ENCODE peak calls at places on chromosomes 3 and 15, in ten cellular contexts. One of them, this sample, is unnamed.

GRCh38 chr3:43013743-43014155 is 34.6 kb downstream of the GASK1A start:
- DNase-seq in astrocyte: no peak
- DNase-seq in OCI-LY7: no peak
- DNase-seq in CD4-positive, alpha-beta T cell: no peak
- DNase-seq in GM10248: no peak
- DNase-seq in pancreas: no peak
- DNase-seq in GM12865: no peak
- DNase-seq in B cell: no peak
- DNase-seq in A549: no peak
- DNase-seq in AG09309: no peak
- DNase-seq in this sample: peak; percentile 57

GRCh38 chr3:196202516-196202970 is 8.7 kb downstream of the ZDHHC19 start:
- DNase-seq in GM12865: peak; percentile 86
- DNase-seq in GM10248: peak; percentile 76
- DNase-seq in CD4-positive, alpha-beta T cell: no peak
- DNase-seq in astrocyte: peak; percentile 10
- DNase-seq in AG09309: no peak
- DNase-seq in A549: no peak
- DNase-seq in OCI-LY7: no peak
- DNase-seq in pancreas: no peak
- DNase-seq in B cell: peak; percentile 58
- DNase-seq in this sample: no peak

GRCh38 chr3:169299897-169300296 is 363.6 kb downstream of the MECOM start:
- DNase-seq in GM10248: no peak
- DNase-seq in astrocyte: no peak
- DNase-seq in pancreas: no peak
- DNase-seq in A549: no peak
- DNase-seq in B cell: no peak
- DNase-seq in OCI-LY7: no peak
- DNase-seq in AG09309: no peak
- DNase-seq in CD4-positive, alpha-beta T cell: no peak
- DNase-seq in GM12865: no peak
- DNase-seq in this sample: no peak

GRCh38 chr15:49462242-49462641 is 39.2 kb downstream of the FGF7 start:
- DNase-seq in astrocyte: no peak
- DNase-seq in AG09309: no peak
- DNase-seq in A549: no peak
- DNase-seq in OCI-LY7: no peak
- DNase-seq in CD4-positive, alpha-beta T cell: no peak
- DNase-seq in GM12865: no peak
- DNase-seq in GM10248: no peak
- DNase-seq in pancreas: no peak
- DNase-seq in B cell: no peak
- DNase-seq in this sample: no peak

GRCh38 chr15:91866971-91867372 is 13.5 kb downstream of the SLCO3A1 start:
- DNase-seq in A549: no peak
- DNase-seq in GM12865: no peak
- DNase-seq in CD4-positive, alpha-beta T cell: no peak
- DNase-seq in GM10248: no peak
- DNase-seq in pancreas: no peak
- DNase-seq in astrocyte: no peak
- DNase-seq in AG09309: no peak
- DNase-seq in OCI-LY7: no peak
- DNase-seq in B cell: no peak
- DNase-seq in this sample: no peak

GRCh38 chr3:133895208-133896001 is at the start of gene RAB6B:
- DNase-seq in GM10248: peak; percentile 50
- DNase-seq in CD4-positive, alpha-beta T cell: no peak
- DNase-seq in astrocyte: peak; percentile 20
- DNase-seq in A549: no peak
- DNase-seq in pancreas: peak; percentile 78
- DNase-seq in GM12865: peak; percentile 21
- DNase-seq in AG09309: no peak
- DNase-seq in OCI-LY7: no peak
- DNase-seq in B cell: no peak
- DNase-seq in this sample: peak; percentile 30

GRCh38 chr3:151895881-151896661 is 22.6 kb downstream of the SUCNR1 start:
- DNase-seq in CD4-positive, alpha-beta T cell: no peak
- DNase-seq in GM12865: no peak
- DNase-seq in AG09309: no peak
- DNase-seq in astrocyte: no peak
- DNase-seq in pancreas: no peak
- DNase-seq in B cell: no peak
- DNase-seq in A549: no peak
- DNase-seq in GM10248: no peak
- DNase-seq in OCI-LY7: no peak
- DNase-seq in this sample: no peak

GRCh38 chr3:123783050-123783724 is 100.9 kb downstream of the MYLK start:
- DNase-seq in astrocyte: no peak
- DNase-seq in OCI-LY7: no peak
- DNase-seq in CD4-positive, alpha-beta T cell: no peak
- DNase-seq in B cell: no peak
- DNase-seq in pancreas: no peak
- DNase-seq in GM10248: no peak
- DNase-seq in AG09309: no peak
- DNase-seq in A549: no peak
- DNase-seq in GM12865: no peak
- DNase-seq in this sample: no peak

GRCh38 chr3:4043867-4044575 is 244.8 kb downstream of the LRRN1 start:
- DNase-seq in astrocyte: peak; percentile 3
- DNase-seq in A549: no peak
- DNase-seq in GM10248: no peak
- DNase-seq in B cell: no peak
- DNase-seq in GM12865: no peak
- DNase-seq in pancreas: no peak
- DNase-seq in AG09309: no peak
- DNase-seq in CD4-positive, alpha-beta T cell: no peak
- DNase-seq in OCI-LY7: no peak
- DNase-seq in this sample: no peak

GRCh38 chr3:122725106-122725505 is 44.5 kb downstream of the PARP14 start:
- DNase-seq in B cell: no peak
- DNase-seq in GM10248: no peak
- DNase-seq in AG09309: no peak
- DNase-seq in pancreas: no peak
- DNase-seq in OCI-LY7: no peak
- DNase-seq in GM12865: no peak
- DNase-seq in astrocyte: no peak
- DNase-seq in CD4-positive, alpha-beta T cell: no peak
- DNase-seq in A549: no peak
- DNase-seq in this sample: no peak

GRCh38 chr3:126475411-126476114 is at the start of gene ZXDC:
- DNase-seq in OCI-LY7: peak; percentile 94
- DNase-seq in astrocyte: peak; percentile 77
- DNase-seq in GM10248: peak; percentile 100
- DNase-seq in B cell: peak; percentile 97
- DNase-seq in A549: peak; percentile 90
- DNase-seq in CD4-positive, alpha-beta T cell: peak; percentile 89
- DNase-seq in pancreas: peak; percentile 99
- DNase-seq in AG09309: peak; percentile 56
- DNase-seq in GM12865: peak; percentile 98
- DNase-seq in this sample: peak; percentile 92
- TF ChIP-seq CTCF in OCI-LY7: peak; percentile 45
- TF ChIP-seq CTCF in astrocyte: no peak
- TF ChIP-seq CTCF in GM10248: peak; percentile 65
- TF ChIP-seq CTCF in B cell: peak; percentile 29
- TF ChIP-seq CTCF in A549: peak; percentile 49
- TF ChIP-seq CTCF in CD4-positive, alpha-beta T cell: no peak
- TF ChIP-seq CTCF in pancreas: peak; percentile 20
- TF ChIP-seq CTCF in AG09309: peak; percentile 45
- TF ChIP-seq CTCF in GM12865: peak; percentile 64
- TF ChIP-seq CTCF in this sample: peak; percentile 39

DNA sequence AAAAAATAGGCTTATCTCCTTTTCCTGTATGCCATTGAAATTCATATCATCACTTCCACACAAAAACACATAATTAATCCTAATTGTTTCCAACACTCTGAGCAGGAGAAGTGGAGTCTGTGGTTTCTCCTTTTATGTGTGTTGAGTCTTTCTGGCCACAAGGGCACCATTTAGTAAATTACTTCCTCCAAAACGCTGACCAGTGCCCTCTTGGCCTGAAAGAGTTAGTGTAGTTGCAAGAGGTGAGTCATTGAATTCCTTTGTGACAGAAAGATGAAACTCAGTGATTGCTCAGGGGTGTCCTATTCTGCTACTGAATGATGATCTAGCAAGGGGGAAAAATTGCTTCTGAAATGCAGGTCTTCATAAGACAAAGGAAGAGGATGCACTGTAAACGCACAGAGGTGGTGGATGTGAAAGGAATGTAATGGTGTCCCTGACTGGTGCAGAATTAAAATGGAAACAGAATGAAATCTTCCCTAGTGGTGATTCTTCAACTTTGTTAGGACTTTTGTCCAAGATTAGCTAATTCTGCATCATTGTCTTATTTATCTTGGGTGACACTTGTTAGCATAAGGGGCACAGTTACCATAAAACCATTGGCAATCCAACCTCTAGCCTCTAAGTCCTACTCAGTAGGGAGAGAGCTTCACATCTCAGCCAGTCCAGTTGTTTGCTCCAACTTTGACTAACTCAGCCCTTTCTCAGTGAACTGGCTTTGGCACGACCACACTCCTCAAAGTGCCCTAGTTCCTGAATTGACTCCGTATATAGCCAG is 208.4 kb upstream of the NANOGP8 start:
- DNase-seq in OCI-LY7: no peak
- DNase-seq in pancreas: no peak
- DNase-seq in AG09309: peak; percentile 37
- DNase-seq in CD4-positive, alpha-beta T cell: no peak
- DNase-seq in GM12865: peak; percentile 13
- DNase-seq in astrocyte: peak; percentile 93
- DNase-seq in GM10248: no peak
- DNase-seq in B cell: no peak
- DNase-seq in A549: peak; percentile 82
- DNase-seq in this sample: no peak
- TF ChIP-seq CTCF in OCI-LY7: no peak
- TF ChIP-seq CTCF in pancreas: no peak
- TF ChIP-seq CTCF in AG09309: peak; percentile 40
- TF ChIP-seq CTCF in CD4-positive, alpha-beta T cell: no peak
- TF ChIP-seq CTCF in GM12865: peak; percentile 3
- TF ChIP-seq CTCF in astrocyte: peak; percentile 26
- TF ChIP-seq CTCF in GM10248: no peak
- TF ChIP-seq CTCF in B cell: no peak
- TF ChIP-seq CTCF in A549: peak; percentile 28
- TF ChIP-seq CTCF in this sample: no peak

GRCh38 chr3:181210275-181210674 is 220.7 kb upstream of the DNAJC19 start:
- DNase-seq in GM10248: no peak
- DNase-seq in OCI-LY7: peak; percentile 31
- DNase-seq in A549: peak; percentile 3
- DNase-seq in AG09309: no peak
- DNase-seq in GM12865: peak; percentile 17
- DNase-seq in CD4-positive, alpha-beta T cell: no peak
- DNase-seq in B cell: no peak
- DNase-seq in astrocyte: peak; percentile 11
- DNase-seq in pancreas: no peak
- DNase-seq in this sample: no peak
- TF ChIP-seq CTCF in GM10248: no peak
- TF ChIP-seq CTCF in OCI-LY7: peak; percentile 76
- TF ChIP-seq CTCF in A549: peak; percentile 37
- TF ChIP-seq CTCF in AG09309: no peak
- TF ChIP-seq CTCF in GM12865: peak; percentile 15
- TF ChIP-seq CTCF in CD4-positive, alpha-beta T cell: no peak
- TF ChIP-seq CTCF in B cell: peak; percentile 19
- TF ChIP-seq CTCF in astrocyte: peak; percentile 33
- TF ChIP-seq CTCF in pancreas: no peak
- TF ChIP-seq CTCF in this sample: peak; percentile 31

GRCh38 chr3:39264053-39264452 is 15.8 kb downstream of the CX3CR1 start:
- DNase-seq in B cell: peak; percentile 65
- DNase-seq in AG09309: no peak
- DNase-seq in astrocyte: no peak
- DNase-seq in A549: no peak
- DNase-seq in pancreas: no peak
- DNase-seq in CD4-positive, alpha-beta T cell: no peak
- DNase-seq in GM12865: no peak
- DNase-seq in GM10248: no peak
- DNase-seq in OCI-LY7: peak; percentile 37
- DNase-seq in this sample: no peak

GRCh38 chr3:39268554-39268910 is 11.3 kb downstream of the CX3CR1 start:
- DNase-seq in pancreas: no peak
- DNase-seq in GM12865: no peak
- DNase-seq in astrocyte: no peak
- DNase-seq in CD4-positive, alpha-beta T cell: no peak
- DNase-seq in AG09309: no peak
- DNase-seq in GM10248: no peak
- DNase-seq in B cell: no peak
- DNase-seq in A549: no peak
- DNase-seq in OCI-LY7: no peak
- DNase-seq in this sample: no peak

GRCh38 chr3:39269528-39269927 is 10.3 kb downstream of the CX3CR1 start:
- DNase-seq in OCI-LY7: no peak
- DNase-seq in astrocyte: no peak
- DNase-seq in A549: no peak
- DNase-seq in GM10248: no peak
- DNase-seq in CD4-positive, alpha-beta T cell: no peak
- DNase-seq in B cell: no peak
- DNase-seq in GM12865: no peak
- DNase-seq in pancreas: no peak
- DNase-seq in AG09309: no peak
- DNase-seq in this sample: no peak

GRCh38 chr3:39271363-39271762 is 8.5 kb downstream of the CX3CR1 start:
- DNase-seq in B cell: no peak
- DNase-seq in astrocyte: no peak
- DNase-seq in pancreas: no peak
- DNase-seq in GM10248: no peak
- DNase-seq in AG09309: no peak
- DNase-seq in CD4-positive, alpha-beta T cell: no peak
- DNase-seq in OCI-LY7: no peak
- DNase-seq in GM12865: no peak
- DNase-seq in A549: no peak
- DNase-seq in this sample: no peak

DNA sequence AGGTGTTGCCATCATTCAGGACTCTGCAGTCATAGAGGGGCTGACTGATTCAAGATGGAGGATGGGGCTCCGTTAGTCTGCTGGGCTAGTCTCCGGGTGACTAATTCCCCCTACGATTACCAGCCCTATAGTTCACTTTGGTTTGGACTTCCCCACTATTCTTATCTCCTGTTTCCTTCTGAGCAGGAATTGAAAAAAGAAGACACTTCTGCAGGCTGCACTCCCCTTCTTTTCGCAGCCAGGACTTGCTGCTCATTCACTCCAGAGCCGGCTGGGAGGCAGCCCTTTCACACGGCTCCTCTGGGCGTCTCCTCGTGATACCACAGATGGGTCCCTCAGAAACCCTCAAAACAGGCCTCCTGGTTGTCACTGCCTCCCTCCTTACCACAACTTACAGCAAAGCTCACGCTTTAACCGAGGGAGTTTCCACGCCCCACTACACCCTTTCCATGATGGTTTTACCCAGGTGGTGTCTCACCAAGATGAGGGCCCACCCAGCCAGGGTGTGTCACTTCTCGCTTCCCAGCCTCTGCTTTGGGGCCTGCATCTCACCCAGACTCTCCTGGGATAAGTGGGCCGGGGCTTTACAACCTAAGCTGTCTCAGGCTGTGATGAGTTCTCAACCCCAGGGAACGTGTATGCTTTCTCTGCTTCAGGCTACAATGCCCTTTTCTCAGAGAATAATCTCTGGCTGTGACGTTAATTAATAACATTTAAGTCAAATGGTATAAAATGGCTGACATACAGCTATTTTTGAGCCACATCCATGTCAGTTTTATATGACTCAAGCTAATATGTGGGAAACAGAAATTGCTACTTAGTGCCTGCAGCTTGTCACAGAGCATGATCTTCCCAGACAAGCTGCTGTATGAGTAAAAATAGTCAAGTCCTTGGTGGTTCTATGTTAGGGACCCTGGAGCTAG is 11.9 kb downstream of the CX3CR1 start:
- DNase-seq in GM10248: no peak
- DNase-seq in A549: no peak
- DNase-seq in pancreas: no peak
- DNase-seq in AG09309: no peak
- DNase-seq in GM12865: peak; percentile 35
- DNase-seq in B cell: no peak
- DNase-seq in OCI-LY7: no peak
- DNase-seq in astrocyte: no peak
- DNase-seq in CD4-positive, alpha-beta T cell: peak; percentile 10
- DNase-seq in this sample: peak; percentile 93
- TF ChIP-seq CTCF in GM10248: no peak
- TF ChIP-seq CTCF in A549: no peak
- TF ChIP-seq CTCF in pancreas: no peak
- TF ChIP-seq CTCF in AG09309: no peak
- TF ChIP-seq CTCF in GM12865: no peak
- TF ChIP-seq CTCF in B cell: no peak
- TF ChIP-seq CTCF in OCI-LY7: no peak
- TF ChIP-seq CTCF in astrocyte: no peak
- TF ChIP-seq CTCF in CD4-positive, alpha-beta T cell: no peak
- TF ChIP-seq CTCF in this sample: no peak

This sample was measured in activated CD8-positive, alpha-beta T cell treated with anti-CD3 and anti-CD28 coated beads for 36 hours.